ENCODE peak calls at places on chromosomes 12 and 14, in five cellular contexts. J is astrocyte of the hippocampus, U is DMS153, P is LHCN-M2, M is NCI-H2081. S is an unnamed sample.

GRCh38 chr14:87916103-87916885 is 76.7 kb downstream of the GALC start:
- DNase-seq in P (no peak), M (no peak), J (no peak), U (no peak), S (no peak)

GRCh38 chr12:21894792-21895392 is 46.3 kb downstream of the ABCC9 start:
- DNase-seq in M (no peak), J (no peak), U (no peak), P (peak), S (no peak)

GRCh38 chr14:80356413-80356812 is 145.1 kb upstream of the DIO2 start:
- DNase-seq in J (peak), M (no peak), P (peak), U (no peak), S (no peak)

GRCh38 chr14:75070383-75070782 is 942 bp downstream of the ZC2HC1C start:
- DNase-seq in J (no peak), M (no peak), P (no peak), U (no peak), S (no peak)

GRCh38 chr12:29223431-29223830 is 74.4 kb downstream of the FAR2 start:
- DNase-seq in P (no peak), M (no peak), J (no peak), U (no peak), S (no peak)

GRCh38 chr12:30000401-30000800 is 216.7 kb upstream of the TMTC1 start:
- DNase-seq in J (peak), P (no peak), M (no peak), U (no peak), S (no peak)

GRCh38 chr14:75254381-75254821 is 24.2 kb upstream of the FOS start:
- DNase-seq in P (peak), M (no peak), J (no peak), U (peak), S (peak)

GRCh38 chr12:92871121-92871520 is 58.0 kb downstream of the EEA1 start:
- DNase-seq in P (peak), U (no peak), M (no peak), J (no peak), S (no peak)

GRCh38 chr12:102879144-102879763 is 37.8 kb downstream of the PAH start:
- DNase-seq in J (peak), U (peak), P (peak), M (peak), S (peak)

GRCh38 chr12:55737581-55738112 is 5.3 kb upstream of the GDF11 start:
- DNase-seq in M (no peak), U (no peak), J (peak), P (peak), S (no peak)

GRCh38 chr12:4272976-4273650 is 449 bp upstream of the CCND2 start:
- DNase-seq in U (no peak), P (no peak), J (no peak), M (no peak), S (no peak)

GRCh38 chr14:58426819-58427288 is 477 bp downstream of the TIMM9 start:
- DNase-seq in P (peak), M (peak), U (peak), J (peak), S (peak)

GRCh38 chr12:76374395-76375020 is 26.3 kb upstream of the BBS10 start:
- DNase-seq in M (no peak), J (no peak), U (no peak), P (peak), S (no peak)

GRCh38 chr12:88181881-88182280 is 39.8 kb downstream of the TMTC3 start:
- DNase-seq in M (no peak), J (no peak), P (no peak), U (no peak), S (no peak)

GRCh38 chr14:64186231-64187129 is 107.7 kb downstream of the ESR2 start:
- DNase-seq in U (no peak), J (peak), M (no peak), P (no peak), S (no peak)

GRCh38 chr14:79196216-79196615 is 1015.1 kb downstream of the DIO2 start:
- DNase-seq in U (no peak), P (no peak), J (no peak), M (no peak), S (no peak)

GRCh38 chr14:23185046-23185445 is 1.6 kb upstream of the SLC7A8 start:
- DNase-seq in M (no peak), J (peak), U (no peak), P (peak), S (no peak)

GRCh38 chr12:64030155-64030554 is 185.7 kb downstream of the SRGAP1 start:
- DNase-seq in P (no peak), M (no peak), J (no peak), U (no peak), S (no peak)

GRCh38 chr14:92510972-92511371 is 2.6 kb upstream of the RIN3 start:
- DNase-seq in M (no peak), U (peak), P (no peak), J (no peak), S (no peak)

GRCh38 chr14:78638926-78639325 is 468.8 kb downstream of the NRXN3 start:
- DNase-seq in J (no peak), M (no peak), U (no peak), P (no peak), S (no peak)

S was measured in NCI-H2029 treated with DMSO at 0.1 percent for 48 hours.